ENCODE peak calls at places on chromosomes 11 and 22, in six cellular contexts. Q, V, Z, E, O and Y are unnamed samples.

GRCh38 chr11:819129-819931 is 616 bp downstream of the PNPLA2 start:
- DNase-seq in Z (peak; percentile 87), O (no peak), Q (peak; percentile 87), E (peak; percentile 92), V (peak; percentile 94), Y (no peak)

GRCh38 chr11:1074244-1075221 is at the start of gene MUC2:
- DNase-seq in E (peak; percentile 8), Q (no peak), Z (no peak), O (no peak), V (peak; percentile 75), Y (no peak)

GRCh38 chr11:46905806-46906205 is 12.5 kb downstream of the LRP4 start:
- DNase-seq in Z (no peak), E (no peak), Q (no peak), O (no peak), V (no peak), Y (no peak)

GRCh38 chr11:120431633-120432032 is 79.9 kb upstream of the GRIK4 start:
- DNase-seq in Z (no peak), O (no peak), Q (no peak), V (no peak), E (no peak), Y (peak; percentile 9)

GRCh38 chr11:63670738-63671321 is 346 bp downstream of the ATL3 start:
- DNase-seq in Z (peak; percentile 55), E (no peak), V (peak; percentile 71), Q (no peak), O (no peak), Y (no peak)

GRCh38 chr22:31218565-31219262 is 6.6 kb downstream of the LIMK2 start:
- DNase-seq in O (no peak), Z (no peak), V (no peak), E (peak; percentile 36), Q (no peak), Y (no peak)

GRCh38 chr11:20243974-20244373 is 83.7 kb upstream of the DBX1 start:
- DNase-seq in Q (no peak), O (no peak), Z (no peak), V (no peak), E (no peak), Y (no peak)

GRCh38 chr11:64284048-64284961 is at the start of gene BAD:
- DNase-seq in E (peak; percentile 95), Q (peak; percentile 94), V (peak; percentile 98), O (no peak), Z (peak; percentile 94), Y (peak; percentile 68)

GRCh38 chr11:123429336-123429735 is 733 bp upstream of the GRAMD1B start:
- DNase-seq in E (no peak), O (peak; percentile 63), Z (no peak), V (no peak), Q (no peak), Y (no peak)

GRCh38 chr22:38727123-38727522 is 21.4 kb downstream of the GTPBP1 start:
- DNase-seq in Z (no peak), O (no peak), Q (no peak), E (no peak), V (no peak), Y (no peak)

GRCh38 chr22:44862981-44863860 is 110.8 kb downstream of the ARHGAP8 start:
- DNase-seq in Z (no peak), E (peak; percentile 62), V (peak; percentile 31), Q (no peak), O (no peak), Y (no peak)

GRCh38 chr11:125504580-125504979 is 8.5 kb upstream of the FEZ1 start:
- DNase-seq in Z (no peak), O (no peak), Q (no peak), V (no peak), E (no peak), Y (no peak)

GRCh38 chr11:111908639-111909305 is 2.8 kb downstream of the CRYAB start:
- DNase-seq in E (no peak), O (no peak), Q (no peak), Z (no peak), V (no peak), Y (no peak)

GRCh38 chr11:46895821-46896220 is 22.5 kb downstream of the LRP4 start:
- DNase-seq in O (no peak), V (no peak), E (no peak), Z (no peak), Q (no peak), Y (no peak)

GRCh38 chr22:38963872-38964271 is 6.5 kb downstream of the APOBEC3A start:
- DNase-seq in Q (no peak), O (no peak), E (no peak), Z (no peak), V (peak; percentile 95), Y (no peak)

GRCh38 chr11:73230931-73231330 is 12.8 kb downstream of the P2RY2 start:
- DNase-seq in V (peak; percentile 32), Q (no peak), O (no peak), Z (no peak), E (peak; percentile 2), Y (no peak)

GRCh38 chr11:41578421-41579047 is 119.1 kb upstream of the LRRC4C start:
- DNase-seq in Z (no peak), O (no peak), E (no peak), Q (no peak), V (no peak), Y (no peak)

GRCh38 chr22:23383491-23384450 is 196.3 kb downstream of the IGLL1 start:
- DNase-seq in V (peak; percentile 49), Z (no peak), Q (no peak), E (peak; percentile 91), O (no peak), Y (peak; percentile 77)

GRCh38 chr11:2101171-2101675 is 38.0 kb downstream of the IGF2 start:
- DNase-seq in Q (no peak), V (no peak), E (no peak), Z (no peak), O (no peak), Y (no peak)

GRCh38 chr22:24430431-24431308 is 3.3 kb downstream of the ADORA2A start:
- DNase-seq in E (no peak), V (peak; percentile 46), O (no peak), Q (no peak), Z (no peak), Y (no peak)

GRCh38 chr22:35993048-35993714 is 35.4 kb downstream of the RBFOX2 start:
- DNase-seq in E (no peak), O (no peak), V (no peak), Z (no peak), Q (no peak), Y (no peak)
- H3K4me3 ChIP-seq in E (no peak overlapping the region), O (no peak overlapping the region), V (no peak overlapping the region), Z (no peak overlapping the region), Q (no peak overlapping the region), Y (no peak overlapping the region)

DNA sequence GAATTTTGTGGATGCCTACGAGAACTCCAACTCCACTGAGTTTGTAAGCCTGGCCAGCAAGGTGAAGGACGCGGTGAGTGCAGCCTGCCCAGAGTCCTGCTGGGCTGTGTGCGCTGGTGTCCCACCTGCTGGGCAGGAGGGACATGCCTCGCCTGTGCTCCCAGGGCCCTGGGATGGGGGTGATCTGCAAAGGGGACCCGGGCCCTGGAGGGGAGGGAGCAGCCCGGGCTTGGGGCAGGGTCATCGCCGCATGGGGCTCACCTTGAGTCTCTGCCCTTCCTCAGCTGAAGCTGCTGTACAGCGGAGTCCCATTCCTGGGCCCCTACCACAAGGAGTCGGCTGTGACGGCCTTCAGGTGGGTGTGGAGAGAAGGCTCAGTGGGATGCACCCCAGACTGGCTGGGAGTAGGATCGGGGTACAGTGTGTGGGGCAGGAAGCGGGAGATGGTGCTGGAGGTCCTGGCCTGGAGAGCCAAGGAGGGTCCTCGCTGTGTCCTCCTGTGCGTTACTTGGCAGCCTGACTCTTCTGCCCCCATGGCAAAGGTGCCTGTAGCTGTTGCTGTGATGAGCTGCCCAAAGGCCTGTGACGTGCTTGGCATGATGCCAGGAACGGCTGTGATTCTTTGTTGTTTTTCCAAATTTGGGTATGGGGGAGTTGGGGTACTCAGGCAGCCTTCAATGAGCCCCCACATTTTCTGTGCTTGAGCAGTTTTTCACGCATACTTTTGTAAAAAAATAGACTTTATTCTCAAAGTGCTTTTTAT is 29.2 kb downstream of the ST14 start:
- DNase-seq in Z (no peak), O (no peak), V (no peak), E (no peak), Q (no peak), Y (no peak)
- H3K4me3 ChIP-seq in Z (no peak overlapping the region), O (no peak overlapping the region), V (no peak overlapping the region), E (no peak overlapping the region), Q (no peak overlapping the region), Y (no peak overlapping the region)

GRCh38 chr11:3942956-3943497 is 87.6 kb downstream of the STIM1 start:
- DNase-seq in V (no peak), O (no peak), Q (no peak), Z (no peak), E (no peak), Y (no peak)
- H3K4me3 ChIP-seq in V (no peak overlapping the region), O (no peak overlapping the region), Q (no peak overlapping the region), Z (no peak overlapping the region), E (no peak overlapping the region), Y (no peak overlapping the region)

GRCh38 chr22:41561788-41562187 is 978 bp downstream of the CSDC2 start:
- DNase-seq in E (no peak), O (no peak), Z (no peak), Q (no peak), V (peak; percentile 20), Y (no peak)
- H3K4me3 ChIP-seq in E (no peak overlapping the region), O (peak overlapping the region; percentile 67), Z (peak overlapping the region; percentile 30), Q (no peak overlapping the region), V (no peak overlapping the region), Y (peak overlapping the region; percentile 71)

DNA sequence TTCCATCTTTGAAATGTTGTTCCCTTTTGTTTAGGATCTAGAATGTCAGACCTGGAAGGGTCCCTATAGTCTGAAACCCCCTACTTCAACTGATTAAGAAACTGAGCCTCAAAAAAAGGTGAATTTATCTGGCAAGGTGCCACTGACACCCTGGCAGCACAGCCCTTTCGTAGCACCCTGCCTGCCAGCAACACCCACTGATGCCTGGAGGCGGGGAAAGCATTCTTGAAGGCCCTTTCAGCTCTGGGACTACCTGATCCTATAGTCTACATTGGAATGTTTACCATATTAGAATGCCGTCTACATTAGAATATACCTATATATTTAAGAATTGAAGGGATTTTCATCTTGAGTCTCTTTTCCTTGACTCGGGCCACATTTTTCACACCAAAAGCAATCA is 542.3 kb downstream of the BUD13 start:
- DNase-seq in O (no peak), E (no peak), Z (no peak), Q (no peak), V (no peak), Y (no peak)
- H3K4me3 ChIP-seq in O (no peak overlapping the region), E (no peak overlapping the region), Z (no peak overlapping the region), Q (no peak overlapping the region), V (no peak overlapping the region), Y (no peak overlapping the region)

GRCh38 chr11:65506316-65506769 is 7.5 kb downstream of the MALAT1 start:
- DNase-seq in V (no peak), Q (no peak), O (no peak), Z (no peak), E (no peak), Y (no peak)
- H3K4me3 ChIP-seq in V (no peak overlapping the region), Q (peak overlapping the region; percentile 39), O (peak overlapping the region; percentile 76), Z (peak overlapping the region; percentile 76), E (peak overlapping the region; percentile 89), Y (peak overlapping the region; percentile 99)